ENCODE peak calls at places on chromosomes 12 and 14, in five cellular contexts. G is H1, K is mesenchymal stem cell, J is IMR-90, L is mesendoderm. M is an unnamed sample.

GRCh38 chr14:59085207-59085739 is 103.2 kb upstream of the DAAM1 start:
- DNase-seq in J (no peak), G (no peak), L (peak; percentile 47), K (no peak), M (no peak)

GRCh38 chr12:131687346-131688125 is 23.4 kb upstream of the SFSWAP start:
- DNase-seq in K (no peak), L (no peak), J (no peak), G (no peak), M (no peak)

GRCh38 chr14:23910081-23910875 is 43.3 kb upstream of the DHRS4 start:
- DNase-seq in K (peak; percentile 57), G (peak; percentile 92), J (peak; percentile 48), L (peak; percentile 90), M (peak; percentile 48)

GRCh38 chr12:20289512-20289911 is 78.8 kb upstream of the PDE3A start:
- DNase-seq in G (no peak), L (no peak), K (no peak), J (no peak), M (no peak)

GRCh38 chr12:48781750-48782456 is 7.0 kb downstream of the ADCY6 start:
- DNase-seq in J (no peak), L (peak; percentile 68), G (no peak), K (no peak), M (no peak)

GRCh38 chr14:26765768-26766550 is 168.1 kb upstream of the NOVA1 start:
- DNase-seq in J (peak; percentile 69), G (no peak), L (peak; percentile 9), K (peak; percentile 90), M (peak; percentile 30)

GRCh38 chr12:617304-617915 is 45.8 kb downstream of the NINJ2 start:
- DNase-seq in J (peak; percentile 18), L (no peak), G (no peak), K (peak; percentile 92), M (no peak)

GRCh38 chr14:55976619-55977018 is 141.6 kb upstream of the PELI2 start:
- DNase-seq in J (no peak), G (no peak), L (no peak), K (no peak), M (no peak)

GRCh38 chr14:24430143-24430681 is 458 bp downstream of the KHNYN start:
- DNase-seq in K (peak; percentile 86), G (peak; percentile 82), J (peak; percentile 66), L (peak; percentile 79), M (peak; percentile 42)

GRCh38 chr12:12560587-12561304 is 1.9 kb downstream of the DUSP16 start:
- DNase-seq in K (peak; percentile 81), G (no peak), L (peak; percentile 75), J (peak; percentile 69), M (peak; percentile 17)

GRCh38 chr14:21211509-21211908 is 55.6 kb upstream of the OR5AU1 start:
- DNase-seq in K (no peak), L (no peak), J (no peak), G (no peak), M (no peak)

GRCh38 chr12:73612571-73612970 is 925.1 kb upstream of the ATXN7L3B start:
- DNase-seq in J (no peak), G (no peak), K (no peak), L (peak; percentile 90), M (no peak)

GRCh38 chr12:98821849-98822248 is 176.8 kb downstream of the APAF1 start:
- DNase-seq in G (no peak), J (no peak), K (no peak), L (no peak), M (no peak)

GRCh38 chr14:71193663-71194062 is 286.4 kb downstream of the PCNX1 start:
- DNase-seq in G (no peak), K (no peak), L (peak; percentile 60), J (no peak), M (no peak)

GRCh38 chr14:88554458-88555286 is at the start of gene PTPN21:
- DNase-seq in K (peak; percentile 77), L (peak; percentile 83), J (peak; percentile 64), G (peak; percentile 83), M (peak; percentile 70)

GRCh38 chr12:95349291-95349690 is 124.7 kb upstream of the METAP2 start:
- DNase-seq in J (no peak), G (no peak), L (no peak), K (no peak), M (no peak)

GRCh38 chr12:9699898-9700605 is 30.5 kb downstream of the CLEC2D start:
- DNase-seq in K (peak; percentile 16), G (no peak), L (no peak), J (peak; percentile 60), M (no peak)

GRCh38 chr12:122003646-122004611 is 17.8 kb upstream of the BCL7A start:
- DNase-seq in K (no peak), L (no peak), G (no peak), J (no peak), M (no peak)

GRCh38 chr12:124881123-124881522 is 17.5 kb upstream of the SCARB1 start:
- DNase-seq in J (no peak), L (no peak), G (no peak), K (no peak), M (no peak)

GRCh38 chr14:78302841-78303240 is 132.7 kb downstream of the NRXN3 start:
- DNase-seq in L (peak; percentile 38), J (no peak), K (no peak), G (no peak), M (no peak)
- H3K18ac ChIP-seq in L (no peak overlapping the region), J (no peak overlapping the region), K (no peak overlapping the region), G (no peak overlapping the region), M (no peak overlapping the region)

GRCh38 chr12:26265606-26266005 is 70.2 kb downstream of the SSPN start:
- DNase-seq in L (no peak), J (no peak), K (no peak), G (no peak), M (no peak)
- H3K4ac ChIP-seq in L (no peak overlapping the region), J (no peak overlapping the region), K (no peak overlapping the region), G (no peak overlapping the region), M (no peak overlapping the region)

DNA sequence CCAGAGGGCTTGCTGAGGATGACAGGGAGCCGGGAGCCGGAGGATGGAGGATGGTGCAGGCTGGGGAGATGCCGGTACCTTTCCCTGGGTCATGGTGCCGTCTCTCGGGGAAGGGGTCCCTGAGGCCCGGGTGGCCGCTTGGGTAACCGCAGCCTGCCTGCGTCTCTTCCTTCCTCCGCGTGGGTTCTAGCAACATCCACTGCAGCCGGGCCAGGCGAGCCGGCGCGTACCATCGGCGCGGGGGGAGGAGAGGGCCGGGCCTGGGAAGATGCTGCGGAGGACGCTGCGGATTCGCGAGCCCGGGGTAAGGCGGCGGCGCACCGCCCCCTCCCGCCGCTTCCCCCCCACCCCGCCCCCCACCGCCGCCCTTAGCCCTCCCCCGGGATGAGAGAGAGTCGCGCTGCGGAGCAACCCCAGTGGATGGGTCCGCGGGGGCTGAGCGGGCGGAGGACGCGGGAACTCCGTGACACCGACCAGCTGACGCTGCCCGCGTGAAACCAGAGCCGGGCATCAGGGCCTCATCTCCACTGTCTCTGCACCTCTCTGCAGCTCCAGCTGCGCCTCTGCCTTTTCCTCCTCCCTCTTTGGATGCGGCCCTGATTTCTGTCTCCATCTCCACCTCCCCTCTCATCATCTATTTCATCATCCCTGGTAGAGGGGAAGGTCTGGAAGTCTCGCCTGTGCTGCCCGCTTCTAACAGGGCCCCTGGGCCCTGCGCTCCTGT is at the start of gene FAIM2:
- DNase-seq in J (peak; percentile 82), K (peak; percentile 44), L (no peak), G (no peak), M (no peak)
- H3K18ac ChIP-seq in J (peak within 1 kb of the TSS; percentile 74), K (peak within 1 kb of the TSS; percentile 42), L (no peak within 1 kb of the TSS), G (no peak within 1 kb of the TSS), M (peak within 1 kb of the TSS; percentile 76)

DNA sequence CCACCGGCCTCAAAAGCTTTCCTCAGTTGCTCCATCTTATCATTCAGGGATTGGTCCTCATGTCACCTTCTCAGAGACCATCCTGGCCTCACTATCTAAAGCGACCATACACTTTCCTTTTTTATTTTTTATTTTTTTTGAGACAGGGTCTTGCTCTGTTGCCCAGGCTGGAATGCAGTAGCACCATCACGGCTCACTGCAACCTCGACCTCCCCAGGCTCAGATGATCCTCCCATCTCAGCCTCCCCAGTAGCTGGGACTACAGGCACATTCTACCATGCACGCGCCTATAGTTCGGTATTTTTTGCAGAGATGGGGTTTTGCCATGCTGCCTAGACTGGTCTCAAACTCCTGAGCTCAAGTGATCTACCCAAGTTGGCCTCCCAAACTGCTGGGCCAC is 2.8 kb downstream of the WSB2 start:
- DNase-seq in G (no peak), J (no peak), L (no peak), K (no peak), M (no peak)
- H3K4ac ChIP-seq in G (no peak overlapping the region), J (peak overlapping the region; percentile 38), L (no peak overlapping the region), K (no peak overlapping the region), M (no peak overlapping the region)

DNA sequence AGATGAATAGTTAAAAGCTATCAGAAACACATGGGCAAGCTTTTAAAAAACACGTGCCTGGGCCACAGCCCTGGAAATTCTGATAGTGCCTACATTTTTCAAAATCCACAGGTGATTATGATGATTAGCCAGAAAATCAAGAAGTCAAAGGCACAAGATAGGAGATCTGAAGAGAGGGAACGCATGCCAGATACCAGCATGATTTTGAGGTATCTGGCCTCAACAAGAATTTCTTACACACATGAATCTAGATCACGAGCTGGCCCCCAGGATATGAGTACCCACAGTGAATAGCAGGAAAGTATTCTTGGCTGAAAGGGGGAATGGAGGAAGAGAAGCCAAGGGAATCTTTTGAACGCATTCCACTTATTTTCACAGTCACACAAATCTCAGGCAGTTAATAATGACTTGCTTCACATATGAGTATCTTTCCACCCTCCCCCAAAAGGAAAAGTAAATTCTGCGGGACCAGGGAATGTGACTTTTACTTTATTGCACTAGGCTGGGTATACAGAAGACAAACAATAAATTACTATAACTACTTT is 438.2 kb downstream of the BCAT1 start:
- DNase-seq in G (no peak), J (no peak), L (peak; percentile 24), K (no peak), M (no peak)
- H3K18ac ChIP-seq in G (no peak overlapping the region), J (no peak overlapping the region), L (no peak overlapping the region), K (no peak overlapping the region), M (no peak overlapping the region)

M was measured in neuronal stem cell.